ENCODE peak calls at places on chromosomes 6 and 20, in ten cellular contexts. One of them, this sample, is unnamed.
A peak's percentile ranks its signal among the peaks of the same experiment; 100 is the strongest.

GRCh38 chr6:13355043-13355945 is 27.0 kb upstream of the TBC1D7 start:
- DNase-seq in iPS DF 6.9: no peak
- DNase-seq in WERI-Rb-1: no peak
- DNase-seq in mammary epithelial cell: peak; percentile 92
- DNase-seq in hepatocyte: peak; percentile 54
- DNase-seq in cardiac muscle cell: no peak
- DNase-seq in upper lobe of left lung: no peak
- DNase-seq in OCI-LY7: peak; percentile 45
- DNase-seq in PC-3: peak; percentile 95
- DNase-seq in AG04450: peak; percentile 95
- DNase-seq in this sample: no peak

GRCh38 chr6:158311193-158311592 is 1.1 kb upstream of the TULP4 start:
- DNase-seq in iPS DF 6.9: no peak
- DNase-seq in WERI-Rb-1: no peak
- DNase-seq in mammary epithelial cell: no peak
- DNase-seq in hepatocyte: no peak
- DNase-seq in cardiac muscle cell: no peak
- DNase-seq in upper lobe of left lung: no peak
- DNase-seq in OCI-LY7: no peak
- DNase-seq in PC-3: no peak
- DNase-seq in AG04450: no peak
- DNase-seq in this sample: no peak

GRCh38 chr20:23524146-23524545 is 33.2 kb downstream of the CST8 start:
- DNase-seq in iPS DF 6.9: no peak
- DNase-seq in WERI-Rb-1: no peak
- DNase-seq in mammary epithelial cell: no peak
- DNase-seq in hepatocyte: no peak
- DNase-seq in cardiac muscle cell: no peak
- DNase-seq in upper lobe of left lung: no peak
- DNase-seq in OCI-LY7: no peak
- DNase-seq in PC-3: no peak
- DNase-seq in AG04450: no peak
- DNase-seq in this sample: no peak

GRCh38 chr6:35014341-35014740 is 125.3 kb downstream of the ANKS1A start:
- DNase-seq in iPS DF 6.9: no peak
- DNase-seq in WERI-Rb-1: no peak
- DNase-seq in mammary epithelial cell: no peak
- DNase-seq in hepatocyte: no peak
- DNase-seq in cardiac muscle cell: no peak
- DNase-seq in upper lobe of left lung: no peak
- DNase-seq in OCI-LY7: no peak
- DNase-seq in PC-3: no peak
- DNase-seq in AG04450: no peak
- DNase-seq in this sample: no peak

GRCh38 chr6:124859366-124859765 is 102.9 kb upstream of the RNF217 start:
- DNase-seq in iPS DF 6.9: no peak
- DNase-seq in WERI-Rb-1: no peak
- DNase-seq in mammary epithelial cell: no peak
- DNase-seq in hepatocyte: no peak
- DNase-seq in cardiac muscle cell: no peak
- DNase-seq in upper lobe of left lung: no peak
- DNase-seq in OCI-LY7: no peak
- DNase-seq in PC-3: no peak
- DNase-seq in AG04450: no peak
- DNase-seq in this sample: no peak

GRCh38 chr20:3123542-3123941 is 36.1 kb downstream of the FASTKD5 start:
- DNase-seq in iPS DF 6.9: no peak
- DNase-seq in WERI-Rb-1: no peak
- DNase-seq in mammary epithelial cell: no peak
- DNase-seq in hepatocyte: no peak
- DNase-seq in cardiac muscle cell: no peak
- DNase-seq in upper lobe of left lung: no peak
- DNase-seq in OCI-LY7: no peak
- DNase-seq in PC-3: no peak
- DNase-seq in AG04450: no peak
- DNase-seq in this sample: no peak

GRCh38 chr6:25713802-25714201 is 40.7 kb upstream of the SLC17A4 start:
- DNase-seq in iPS DF 6.9: no peak
- DNase-seq in WERI-Rb-1: no peak
- DNase-seq in mammary epithelial cell: no peak
- DNase-seq in hepatocyte: no peak
- DNase-seq in cardiac muscle cell: no peak
- DNase-seq in upper lobe of left lung: no peak
- DNase-seq in OCI-LY7: no peak
- DNase-seq in PC-3: no peak
- DNase-seq in AG04450: no peak
- DNase-seq in this sample: no peak

GRCh38 chr6:167402195-167402686 is 77.4 kb downstream of the TTLL2 start:
- DNase-seq in iPS DF 6.9: no peak
- DNase-seq in WERI-Rb-1: no peak
- DNase-seq in mammary epithelial cell: no peak
- DNase-seq in hepatocyte: no peak
- DNase-seq in cardiac muscle cell: no peak
- DNase-seq in upper lobe of left lung: no peak
- DNase-seq in OCI-LY7: no peak
- DNase-seq in PC-3: no peak
- DNase-seq in AG04450: no peak
- DNase-seq in this sample: no peak

GRCh38 chr6:42961020-42961470 is 491 bp downstream of the GNMT start:
- DNase-seq in iPS DF 6.9: no peak
- DNase-seq in WERI-Rb-1: no peak
- DNase-seq in mammary epithelial cell: no peak
- DNase-seq in hepatocyte: no peak
- DNase-seq in cardiac muscle cell: no peak
- DNase-seq in upper lobe of left lung: no peak
- DNase-seq in OCI-LY7: no peak
- DNase-seq in PC-3: no peak
- DNase-seq in AG04450: no peak
- DNase-seq in this sample: no peak

GRCh38 chr6:221531-222349 is 70.5 kb upstream of the DUSP22 start:
- DNase-seq in iPS DF 6.9: no peak
- DNase-seq in WERI-Rb-1: no peak
- DNase-seq in mammary epithelial cell: no peak
- DNase-seq in hepatocyte: no peak
- DNase-seq in cardiac muscle cell: no peak
- DNase-seq in upper lobe of left lung: no peak
- DNase-seq in OCI-LY7: no peak
- DNase-seq in PC-3: peak; percentile 44
- DNase-seq in AG04450: no peak
- DNase-seq in this sample: no peak

GRCh38 chr6:27592481-27593199 is 119.7 kb upstream of the ZNF184 start:
- DNase-seq in iPS DF 6.9: no peak
- DNase-seq in WERI-Rb-1: peak; percentile 40
- DNase-seq in mammary epithelial cell: peak; percentile 84
- DNase-seq in hepatocyte: peak; percentile 68
- DNase-seq in cardiac muscle cell: peak; percentile 40
- DNase-seq in upper lobe of left lung: no peak
- DNase-seq in OCI-LY7: peak; percentile 11
- DNase-seq in PC-3: peak; percentile 76
- DNase-seq in AG04450: peak; percentile 47
- DNase-seq in this sample: no peak

GRCh38 chr6:122129313-122130025 is 270.0 kb upstream of the HSF2 start:
- DNase-seq in iPS DF 6.9: no peak
- DNase-seq in WERI-Rb-1: no peak
- DNase-seq in mammary epithelial cell: no peak
- DNase-seq in hepatocyte: no peak
- DNase-seq in cardiac muscle cell: no peak
- DNase-seq in upper lobe of left lung: no peak
- DNase-seq in OCI-LY7: no peak
- DNase-seq in PC-3: no peak
- DNase-seq in AG04450: no peak
- DNase-seq in this sample: no peak

GRCh38 chr6:109595998-109596397 is 95.0 kb downstream of the AK9 start:
- DNase-seq in iPS DF 6.9: no peak
- DNase-seq in WERI-Rb-1: no peak
- DNase-seq in mammary epithelial cell: peak; percentile 12
- DNase-seq in hepatocyte: peak; percentile 31
- DNase-seq in cardiac muscle cell: no peak
- DNase-seq in upper lobe of left lung: peak; percentile 22
- DNase-seq in OCI-LY7: peak; percentile 12
- DNase-seq in PC-3: peak; percentile 52
- DNase-seq in AG04450: no peak
- DNase-seq in this sample: no peak

DNA sequence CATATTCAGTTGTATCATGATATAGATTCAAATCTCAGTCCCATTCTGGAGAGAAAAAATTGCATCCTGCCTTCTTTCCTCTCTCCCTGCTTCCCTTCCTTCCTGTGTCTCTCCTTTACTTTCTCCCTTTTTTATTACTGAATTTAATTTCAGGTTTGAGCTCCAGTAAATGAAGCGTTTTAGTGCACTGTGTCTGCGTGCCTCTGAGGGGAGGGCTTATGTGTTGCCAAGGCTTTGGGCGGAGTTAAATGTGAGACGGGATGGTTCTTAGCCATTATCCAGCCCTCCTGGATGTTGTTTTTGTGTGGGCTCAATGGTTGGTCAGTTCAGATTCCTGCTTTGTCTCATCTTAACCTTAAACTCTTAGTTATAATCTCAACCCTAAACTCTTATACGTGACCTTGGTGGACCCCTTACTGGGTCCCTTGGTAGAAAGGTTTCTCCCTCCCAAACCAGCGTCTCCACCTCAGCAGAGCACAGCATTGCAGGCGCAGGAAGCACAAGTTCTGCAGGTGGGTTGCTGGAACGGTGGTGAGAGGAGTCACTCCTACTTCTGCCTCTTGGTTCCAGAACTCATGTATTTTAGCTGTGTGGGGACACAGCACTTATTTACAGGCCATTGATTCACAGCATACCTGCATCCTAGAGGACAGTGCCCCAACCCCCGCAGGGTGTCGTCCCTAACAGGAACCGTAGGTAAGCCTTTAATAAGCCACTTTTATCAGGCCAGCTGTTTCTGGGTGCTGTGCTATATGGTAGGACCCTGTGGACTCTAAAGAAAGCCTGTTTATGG is 68.5 kb downstream of the DNAH8 start:
- DNase-seq in iPS DF 6.9: no peak
- DNase-seq in WERI-Rb-1: peak; percentile 56
- DNase-seq in mammary epithelial cell: no peak
- DNase-seq in hepatocyte: no peak
- DNase-seq in cardiac muscle cell: no peak
- DNase-seq in upper lobe of left lung: no peak
- DNase-seq in OCI-LY7: no peak
- DNase-seq in PC-3: no peak
- DNase-seq in AG04450: no peak
- DNase-seq in this sample: no peak
- H3K27ac ChIP-seq in iPS DF 6.9: no peak overlapping the region
- H3K27ac ChIP-seq in WERI-Rb-1: no peak overlapping the region
- H3K27ac ChIP-seq in mammary epithelial cell: no peak overlapping the region
- H3K27ac ChIP-seq in hepatocyte: no peak overlapping the region
- H3K27ac ChIP-seq in cardiac muscle cell: no peak overlapping the region
- H3K27ac ChIP-seq in upper lobe of left lung: no peak overlapping the region
- H3K27ac ChIP-seq in OCI-LY7: no peak overlapping the region
- H3K27ac ChIP-seq in PC-3: no peak overlapping the region
- H3K27ac ChIP-seq in AG04450: no peak overlapping the region
- H3K27ac ChIP-seq in this sample: no peak overlapping the region

GRCh38 chr20:60838297-60838696 is 413.8 kb upstream of the CDH4 start:
- DNase-seq in iPS DF 6.9: no peak
- DNase-seq in WERI-Rb-1: no peak
- DNase-seq in mammary epithelial cell: no peak
- DNase-seq in hepatocyte: no peak
- DNase-seq in cardiac muscle cell: no peak
- DNase-seq in upper lobe of left lung: no peak
- DNase-seq in OCI-LY7: no peak
- DNase-seq in PC-3: no peak
- DNase-seq in AG04450: no peak
- DNase-seq in this sample: no peak

GRCh38 chr20:60835883-60836282 is 416.2 kb upstream of the CDH4 start:
- DNase-seq in iPS DF 6.9: no peak
- DNase-seq in WERI-Rb-1: no peak
- DNase-seq in mammary epithelial cell: no peak
- DNase-seq in hepatocyte: no peak
- DNase-seq in cardiac muscle cell: no peak
- DNase-seq in upper lobe of left lung: no peak
- DNase-seq in OCI-LY7: no peak
- DNase-seq in PC-3: no peak
- DNase-seq in AG04450: no peak
- DNase-seq in this sample: no peak

DNA sequence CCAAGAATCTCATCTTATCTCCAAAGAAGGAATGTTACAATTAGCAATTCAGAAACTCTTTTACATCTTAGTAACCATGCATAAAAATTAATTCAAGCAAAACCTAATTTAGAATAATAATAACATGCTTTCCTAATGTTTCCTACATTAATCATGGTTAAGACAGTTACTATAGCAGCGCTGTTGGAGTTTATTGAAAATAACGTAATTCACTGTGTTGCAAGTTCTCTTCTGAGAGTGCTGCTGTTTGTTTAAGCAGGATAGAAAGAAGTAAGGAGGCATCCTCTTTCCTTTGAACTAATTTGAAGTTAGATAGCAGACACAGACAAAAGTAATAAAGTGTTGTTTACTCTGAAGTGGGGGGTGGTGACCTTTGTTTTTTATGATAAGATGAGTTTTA is 414.7 kb upstream of the CDH4 start:
- DNase-seq in iPS DF 6.9: no peak
- DNase-seq in WERI-Rb-1: no peak
- DNase-seq in mammary epithelial cell: no peak
- DNase-seq in hepatocyte: no peak
- DNase-seq in cardiac muscle cell: no peak
- DNase-seq in upper lobe of left lung: no peak
- DNase-seq in OCI-LY7: no peak
- DNase-seq in PC-3: no peak
- DNase-seq in AG04450: no peak
- DNase-seq in this sample: no peak
- H3K9me3 ChIP-seq in iPS DF 6.9: no peaks in the 10 kb centered on the region
- H3K9me3 ChIP-seq in WERI-Rb-1: no peaks in the 10 kb centered on the region
- H3K9me3 ChIP-seq in mammary epithelial cell: no peaks in the 10 kb centered on the region
- H3K9me3 ChIP-seq in hepatocyte: no peaks in the 10 kb centered on the region
- H3K9me3 ChIP-seq in cardiac muscle cell: no peaks in the 10 kb centered on the region
- H3K9me3 ChIP-seq in upper lobe of left lung: no peaks in the 10 kb centered on the region
- H3K9me3 ChIP-seq in OCI-LY7: no peaks in the 10 kb centered on the region
- H3K9me3 ChIP-seq in PC-3: peaks cover 16% of the 10 kb centered on the region
- H3K9me3 ChIP-seq in AG04450: no peaks in the 10 kb centered on the region
- H3K9me3 ChIP-seq in this sample: no peaks in the 10 kb centered on the region

DNA sequence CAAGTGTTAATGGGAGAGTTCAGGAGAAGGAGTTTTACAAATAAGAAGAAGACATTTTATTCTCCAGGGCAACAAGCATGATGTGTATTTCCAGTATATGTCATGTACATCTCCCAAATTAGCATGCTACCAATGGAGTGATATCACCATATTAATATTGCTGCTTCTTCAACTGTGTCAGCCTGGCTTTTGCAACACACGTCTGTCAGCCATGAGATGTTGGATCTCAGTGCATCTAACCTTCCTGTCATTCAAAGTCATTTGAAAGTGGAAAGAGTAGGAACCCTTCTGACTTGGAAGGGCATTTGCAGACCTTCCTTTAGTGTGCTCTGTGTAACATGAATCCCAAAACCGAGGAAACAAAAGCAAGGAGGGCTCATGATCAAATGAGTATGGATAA is 284.1 kb downstream of the ZNF217 start:
- DNase-seq in iPS DF 6.9: no peak
- DNase-seq in WERI-Rb-1: no peak
- DNase-seq in mammary epithelial cell: no peak
- DNase-seq in hepatocyte: no peak
- DNase-seq in cardiac muscle cell: no peak
- DNase-seq in upper lobe of left lung: no peak
- DNase-seq in OCI-LY7: no peak
- DNase-seq in PC-3: no peak
- DNase-seq in AG04450: no peak
- DNase-seq in this sample: no peak
- H3K4me3 ChIP-seq in iPS DF 6.9: no peak overlapping the region
- H3K4me3 ChIP-seq in WERI-Rb-1: no peak overlapping the region
- H3K4me3 ChIP-seq in mammary epithelial cell: no peak overlapping the region
- H3K4me3 ChIP-seq in hepatocyte: no peak overlapping the region
- H3K4me3 ChIP-seq in cardiac muscle cell: no peak overlapping the region
- H3K4me3 ChIP-seq in upper lobe of left lung: no peak overlapping the region
- H3K4me3 ChIP-seq in OCI-LY7: no peak overlapping the region
- H3K4me3 ChIP-seq in PC-3: no peak overlapping the region
- H3K4me3 ChIP-seq in AG04450: no peak overlapping the region
- H3K4me3 ChIP-seq in this sample: no peak overlapping the region

GRCh38 chr6:78500299-78501089 is 366.9 kb upstream of the IRAK1BP1 start:
- DNase-seq in iPS DF 6.9: no peak
- DNase-seq in WERI-Rb-1: no peak
- DNase-seq in mammary epithelial cell: no peak
- DNase-seq in hepatocyte: no peak
- DNase-seq in cardiac muscle cell: no peak
- DNase-seq in upper lobe of left lung: no peak
- DNase-seq in OCI-LY7: no peak
- DNase-seq in PC-3: no peak
- DNase-seq in AG04450: no peak
- DNase-seq in this sample: no peak
- H3K27ac ChIP-seq in iPS DF 6.9: no peak overlapping the region
- H3K27ac ChIP-seq in WERI-Rb-1: no peak overlapping the region
- H3K27ac ChIP-seq in mammary epithelial cell: no peak overlapping the region
- H3K27ac ChIP-seq in hepatocyte: no peak overlapping the region
- H3K27ac ChIP-seq in cardiac muscle cell: no peak overlapping the region
- H3K27ac ChIP-seq in upper lobe of left lung: no peak overlapping the region
- H3K27ac ChIP-seq in OCI-LY7: no peak overlapping the region
- H3K27ac ChIP-seq in PC-3: no peak overlapping the region
- H3K27ac ChIP-seq in AG04450: no peak overlapping the region
- H3K27ac ChIP-seq in this sample: no peak overlapping the region